ENCODE peak calls at places on chromosomes 12 and 14, in six cellular contexts. One of them, this sample, is unnamed.

GRCh38 chr12:67155863-67156262 is 113.3 kb upstream of the CAND1 start:
- DNase-seq in NCI-H774: no peak
- DNase-seq in activated effector memory CD4-positive, alpha-beta T cell treated with Interleukin-2 at 50 U/mL for 16 hours: no peak
- DNase-seq in AG09319: no peak
- DNase-seq in stimulated activated CD8-positive, alpha-beta memory T cell treated with anti-CD3 and anti-CD28 coated beads, Interleukin-12 subunit alpha, Interleukin-12 subunit beta, amount 100 ng/mL, for 4 hours: no peak
- DNase-seq in stimulated activated CD4-positive, alpha-beta T cell treated with anti-CD3 and anti-CD28 coated beads, TNF-alpha, amount 100 ng/mL, for 4 hours: no peak
- DNase-seq in this sample: no peak

GRCh38 chr14:50932592-50933500 is 11.4 kb downstream of the PYGL start:
- DNase-seq in NCI-H774: no peak
- DNase-seq in activated effector memory CD4-positive, alpha-beta T cell treated with Interleukin-2 at 50 U/mL for 16 hours: no peak
- DNase-seq in AG09319: no peak
- DNase-seq in stimulated activated CD8-positive, alpha-beta memory T cell treated with anti-CD3 and anti-CD28 coated beads, Interleukin-12 subunit alpha, Interleukin-12 subunit beta, amount 100 ng/mL, for 4 hours: no peak
- DNase-seq in stimulated activated CD4-positive, alpha-beta T cell treated with anti-CD3 and anti-CD28 coated beads, TNF-alpha, amount 100 ng/mL, for 4 hours: no peak
- DNase-seq in this sample: no peak

GRCh38 chr12:5586201-5586600 is 154.3 kb downstream of the NTF3 start:
- DNase-seq in NCI-H774: no peak
- DNase-seq in activated effector memory CD4-positive, alpha-beta T cell treated with Interleukin-2 at 50 U/mL for 16 hours: no peak
- DNase-seq in AG09319: no peak
- DNase-seq in stimulated activated CD8-positive, alpha-beta memory T cell treated with anti-CD3 and anti-CD28 coated beads, Interleukin-12 subunit alpha, Interleukin-12 subunit beta, amount 100 ng/mL, for 4 hours: no peak
- DNase-seq in stimulated activated CD4-positive, alpha-beta T cell treated with anti-CD3 and anti-CD28 coated beads, TNF-alpha, amount 100 ng/mL, for 4 hours: no peak
- DNase-seq in this sample: no peak

GRCh38 chr12:49014547-49014946 is 4.0 kb downstream of the PRKAG1 start:
- DNase-seq in NCI-H774: no peak
- DNase-seq in activated effector memory CD4-positive, alpha-beta T cell treated with Interleukin-2 at 50 U/mL for 16 hours: no peak
- DNase-seq in AG09319: no peak
- DNase-seq in stimulated activated CD8-positive, alpha-beta memory T cell treated with anti-CD3 and anti-CD28 coated beads, Interleukin-12 subunit alpha, Interleukin-12 subunit beta, amount 100 ng/mL, for 4 hours: no peak
- DNase-seq in stimulated activated CD4-positive, alpha-beta T cell treated with anti-CD3 and anti-CD28 coated beads, TNF-alpha, amount 100 ng/mL, for 4 hours: no peak
- DNase-seq in this sample: no peak

GRCh38 chr12:105330938-105331804 is 680 bp downstream of the C12orf75 start:
- DNase-seq in NCI-H774: peak; percentile 56
- DNase-seq in activated effector memory CD4-positive, alpha-beta T cell treated with Interleukin-2 at 50 U/mL for 16 hours: peak; percentile 14
- DNase-seq in AG09319: no peak
- DNase-seq in stimulated activated CD8-positive, alpha-beta memory T cell treated with anti-CD3 and anti-CD28 coated beads, Interleukin-12 subunit alpha, Interleukin-12 subunit beta, amount 100 ng/mL, for 4 hours: peak; percentile 21
- DNase-seq in stimulated activated CD4-positive, alpha-beta T cell treated with anti-CD3 and anti-CD28 coated beads, TNF-alpha, amount 100 ng/mL, for 4 hours: no peak
- DNase-seq in this sample: no peak

GRCh38 chr14:51453869-51454268 is 197.8 kb upstream of the FRMD6 start:
- DNase-seq in NCI-H774: no peak
- DNase-seq in activated effector memory CD4-positive, alpha-beta T cell treated with Interleukin-2 at 50 U/mL for 16 hours: no peak
- DNase-seq in AG09319: no peak
- DNase-seq in stimulated activated CD8-positive, alpha-beta memory T cell treated with anti-CD3 and anti-CD28 coated beads, Interleukin-12 subunit alpha, Interleukin-12 subunit beta, amount 100 ng/mL, for 4 hours: no peak
- DNase-seq in stimulated activated CD4-positive, alpha-beta T cell treated with anti-CD3 and anti-CD28 coated beads, TNF-alpha, amount 100 ng/mL, for 4 hours: no peak
- DNase-seq in this sample: no peak

GRCh38 chr12:16884056-16884455 is 278.1 kb upstream of the LMO3 start:
- DNase-seq in NCI-H774: no peak
- DNase-seq in activated effector memory CD4-positive, alpha-beta T cell treated with Interleukin-2 at 50 U/mL for 16 hours: no peak
- DNase-seq in AG09319: no peak
- DNase-seq in stimulated activated CD8-positive, alpha-beta memory T cell treated with anti-CD3 and anti-CD28 coated beads, Interleukin-12 subunit alpha, Interleukin-12 subunit beta, amount 100 ng/mL, for 4 hours: no peak
- DNase-seq in stimulated activated CD4-positive, alpha-beta T cell treated with anti-CD3 and anti-CD28 coated beads, TNF-alpha, amount 100 ng/mL, for 4 hours: no peak
- DNase-seq in this sample: no peak

GRCh38 chr12:12582193-12582881 is 19.7 kb upstream of the DUSP16 start:
- DNase-seq in NCI-H774: no peak
- DNase-seq in activated effector memory CD4-positive, alpha-beta T cell treated with Interleukin-2 at 50 U/mL for 16 hours: no peak
- DNase-seq in AG09319: no peak
- DNase-seq in stimulated activated CD8-positive, alpha-beta memory T cell treated with anti-CD3 and anti-CD28 coated beads, Interleukin-12 subunit alpha, Interleukin-12 subunit beta, amount 100 ng/mL, for 4 hours: no peak
- DNase-seq in stimulated activated CD4-positive, alpha-beta T cell treated with anti-CD3 and anti-CD28 coated beads, TNF-alpha, amount 100 ng/mL, for 4 hours: no peak
- DNase-seq in this sample: no peak

GRCh38 chr12:23099104-23099503 is 474.1 kb downstream of the ETNK1 start:
- DNase-seq in NCI-H774: no peak
- DNase-seq in activated effector memory CD4-positive, alpha-beta T cell treated with Interleukin-2 at 50 U/mL for 16 hours: no peak
- DNase-seq in AG09319: no peak
- DNase-seq in stimulated activated CD8-positive, alpha-beta memory T cell treated with anti-CD3 and anti-CD28 coated beads, Interleukin-12 subunit alpha, Interleukin-12 subunit beta, amount 100 ng/mL, for 4 hours: no peak
- DNase-seq in stimulated activated CD4-positive, alpha-beta T cell treated with anti-CD3 and anti-CD28 coated beads, TNF-alpha, amount 100 ng/mL, for 4 hours: no peak
- DNase-seq in this sample: no peak

GRCh38 chr14:102490456-102490855 is 19.1 kb downstream of the ANKRD9 start:
- DNase-seq in NCI-H774: no peak
- DNase-seq in activated effector memory CD4-positive, alpha-beta T cell treated with Interleukin-2 at 50 U/mL for 16 hours: no peak
- DNase-seq in AG09319: no peak
- DNase-seq in stimulated activated CD8-positive, alpha-beta memory T cell treated with anti-CD3 and anti-CD28 coated beads, Interleukin-12 subunit alpha, Interleukin-12 subunit beta, amount 100 ng/mL, for 4 hours: no peak
- DNase-seq in stimulated activated CD4-positive, alpha-beta T cell treated with anti-CD3 and anti-CD28 coated beads, TNF-alpha, amount 100 ng/mL, for 4 hours: no peak
- DNase-seq in this sample: no peak

GRCh38 chr12:28089363-28089762 is 100.9 kb upstream of the CCDC91 start:
- DNase-seq in NCI-H774: no peak
- DNase-seq in activated effector memory CD4-positive, alpha-beta T cell treated with Interleukin-2 at 50 U/mL for 16 hours: no peak
- DNase-seq in AG09319: no peak
- DNase-seq in stimulated activated CD8-positive, alpha-beta memory T cell treated with anti-CD3 and anti-CD28 coated beads, Interleukin-12 subunit alpha, Interleukin-12 subunit beta, amount 100 ng/mL, for 4 hours: no peak
- DNase-seq in stimulated activated CD4-positive, alpha-beta T cell treated with anti-CD3 and anti-CD28 coated beads, TNF-alpha, amount 100 ng/mL, for 4 hours: no peak
- DNase-seq in this sample: no peak

GRCh38 chr14:27256805-27257204 is 659.0 kb upstream of the NOVA1 start:
- DNase-seq in NCI-H774: no peak
- DNase-seq in activated effector memory CD4-positive, alpha-beta T cell treated with Interleukin-2 at 50 U/mL for 16 hours: no peak
- DNase-seq in AG09319: no peak
- DNase-seq in stimulated activated CD8-positive, alpha-beta memory T cell treated with anti-CD3 and anti-CD28 coated beads, Interleukin-12 subunit alpha, Interleukin-12 subunit beta, amount 100 ng/mL, for 4 hours: no peak
- DNase-seq in stimulated activated CD4-positive, alpha-beta T cell treated with anti-CD3 and anti-CD28 coated beads, TNF-alpha, amount 100 ng/mL, for 4 hours: no peak
- DNase-seq in this sample: no peak

GRCh38 chr14:49946320-49947141 is 53.6 kb downstream of the ARF6 start:
- DNase-seq in NCI-H774: no peak
- DNase-seq in activated effector memory CD4-positive, alpha-beta T cell treated with Interleukin-2 at 50 U/mL for 16 hours: peak; percentile 6
- DNase-seq in AG09319: peak; percentile 38
- DNase-seq in stimulated activated CD8-positive, alpha-beta memory T cell treated with anti-CD3 and anti-CD28 coated beads, Interleukin-12 subunit alpha, Interleukin-12 subunit beta, amount 100 ng/mL, for 4 hours: no peak
- DNase-seq in stimulated activated CD4-positive, alpha-beta T cell treated with anti-CD3 and anti-CD28 coated beads, TNF-alpha, amount 100 ng/mL, for 4 hours: peak; percentile 33
- DNase-seq in this sample: no peak

GRCh38 chr12:74598819-74599218 is 61.2 kb downstream of the ATXN7L3B start:
- DNase-seq in NCI-H774: no peak
- DNase-seq in activated effector memory CD4-positive, alpha-beta T cell treated with Interleukin-2 at 50 U/mL for 16 hours: no peak
- DNase-seq in AG09319: no peak
- DNase-seq in stimulated activated CD8-positive, alpha-beta memory T cell treated with anti-CD3 and anti-CD28 coated beads, Interleukin-12 subunit alpha, Interleukin-12 subunit beta, amount 100 ng/mL, for 4 hours: no peak
- DNase-seq in stimulated activated CD4-positive, alpha-beta T cell treated with anti-CD3 and anti-CD28 coated beads, TNF-alpha, amount 100 ng/mL, for 4 hours: no peak
- DNase-seq in this sample: no peak

GRCh38 chr14:59087240-59087639 is 101.2 kb upstream of the DAAM1 start:
- DNase-seq in NCI-H774: no peak
- DNase-seq in activated effector memory CD4-positive, alpha-beta T cell treated with Interleukin-2 at 50 U/mL for 16 hours: no peak
- DNase-seq in AG09319: no peak
- DNase-seq in stimulated activated CD8-positive, alpha-beta memory T cell treated with anti-CD3 and anti-CD28 coated beads, Interleukin-12 subunit alpha, Interleukin-12 subunit beta, amount 100 ng/mL, for 4 hours: no peak
- DNase-seq in stimulated activated CD4-positive, alpha-beta T cell treated with anti-CD3 and anti-CD28 coated beads, TNF-alpha, amount 100 ng/mL, for 4 hours: no peak
- DNase-seq in this sample: no peak

GRCh38 chr14:22471545-22472121 is 117.4 kb downstream of the DAD1 start:
- DNase-seq in NCI-H774: no peak
- DNase-seq in activated effector memory CD4-positive, alpha-beta T cell treated with Interleukin-2 at 50 U/mL for 16 hours: no peak
- DNase-seq in AG09319: no peak
- DNase-seq in stimulated activated CD8-positive, alpha-beta memory T cell treated with anti-CD3 and anti-CD28 coated beads, Interleukin-12 subunit alpha, Interleukin-12 subunit beta, amount 100 ng/mL, for 4 hours: no peak
- DNase-seq in stimulated activated CD4-positive, alpha-beta T cell treated with anti-CD3 and anti-CD28 coated beads, TNF-alpha, amount 100 ng/mL, for 4 hours: no peak
- DNase-seq in this sample: no peak

GRCh38 chr12:96500686-96501085 is 11.3 kb downstream of the CFAP54 start:
- DNase-seq in NCI-H774: no peak
- DNase-seq in activated effector memory CD4-positive, alpha-beta T cell treated with Interleukin-2 at 50 U/mL for 16 hours: no peak
- DNase-seq in AG09319: no peak
- DNase-seq in stimulated activated CD8-positive, alpha-beta memory T cell treated with anti-CD3 and anti-CD28 coated beads, Interleukin-12 subunit alpha, Interleukin-12 subunit beta, amount 100 ng/mL, for 4 hours: no peak
- DNase-seq in stimulated activated CD4-positive, alpha-beta T cell treated with anti-CD3 and anti-CD28 coated beads, TNF-alpha, amount 100 ng/mL, for 4 hours: no peak
- DNase-seq in this sample: no peak

GRCh38 chr12:122743895-122744525 is 8.6 kb upstream of the DENR start:
- DNase-seq in NCI-H774: no peak
- DNase-seq in activated effector memory CD4-positive, alpha-beta T cell treated with Interleukin-2 at 50 U/mL for 16 hours: no peak
- DNase-seq in AG09319: no peak
- DNase-seq in stimulated activated CD8-positive, alpha-beta memory T cell treated with anti-CD3 and anti-CD28 coated beads, Interleukin-12 subunit alpha, Interleukin-12 subunit beta, amount 100 ng/mL, for 4 hours: no peak
- DNase-seq in stimulated activated CD4-positive, alpha-beta T cell treated with anti-CD3 and anti-CD28 coated beads, TNF-alpha, amount 100 ng/mL, for 4 hours: no peak
- DNase-seq in this sample: no peak

GRCh38 chr14:71773900-71774481 is 158.2 kb upstream of the RGS6 start:
- DNase-seq in NCI-H774: no peak
- DNase-seq in activated effector memory CD4-positive, alpha-beta T cell treated with Interleukin-2 at 50 U/mL for 16 hours: no peak
- DNase-seq in AG09319: no peak
- DNase-seq in stimulated activated CD8-positive, alpha-beta memory T cell treated with anti-CD3 and anti-CD28 coated beads, Interleukin-12 subunit alpha, Interleukin-12 subunit beta, amount 100 ng/mL, for 4 hours: no peak
- DNase-seq in stimulated activated CD4-positive, alpha-beta T cell treated with anti-CD3 and anti-CD28 coated beads, TNF-alpha, amount 100 ng/mL, for 4 hours: no peak
- DNase-seq in this sample: no peak

GRCh38 chr14:37170237-37170636 is 2.2 kb downstream of the SLC25A21 start:
- DNase-seq in NCI-H774: no peak
- DNase-seq in activated effector memory CD4-positive, alpha-beta T cell treated with Interleukin-2 at 50 U/mL for 16 hours: no peak
- DNase-seq in AG09319: no peak
- DNase-seq in stimulated activated CD8-positive, alpha-beta memory T cell treated with anti-CD3 and anti-CD28 coated beads, Interleukin-12 subunit alpha, Interleukin-12 subunit beta, amount 100 ng/mL, for 4 hours: no peak
- DNase-seq in stimulated activated CD4-positive, alpha-beta T cell treated with anti-CD3 and anti-CD28 coated beads, TNF-alpha, amount 100 ng/mL, for 4 hours: no peak
- DNase-seq in this sample: no peak

GRCh38 chr14:104681689-104682074 is 7.7 kb upstream of the INF2 start:
- DNase-seq in NCI-H774: no peak
- DNase-seq in activated effector memory CD4-positive, alpha-beta T cell treated with Interleukin-2 at 50 U/mL for 16 hours: no peak
- DNase-seq in AG09319: peak; percentile 43
- DNase-seq in stimulated activated CD8-positive, alpha-beta memory T cell treated with anti-CD3 and anti-CD28 coated beads, Interleukin-12 subunit alpha, Interleukin-12 subunit beta, amount 100 ng/mL, for 4 hours: no peak
- DNase-seq in stimulated activated CD4-positive, alpha-beta T cell treated with anti-CD3 and anti-CD28 coated beads, TNF-alpha, amount 100 ng/mL, for 4 hours: no peak
- DNase-seq in this sample: no peak

GRCh38 chr12:119942386-119942785 is 46.6 kb upstream of the BICDL1 start:
- DNase-seq in NCI-H774: no peak
- DNase-seq in activated effector memory CD4-positive, alpha-beta T cell treated with Interleukin-2 at 50 U/mL for 16 hours: no peak
- DNase-seq in AG09319: no peak
- DNase-seq in stimulated activated CD8-positive, alpha-beta memory T cell treated with anti-CD3 and anti-CD28 coated beads, Interleukin-12 subunit alpha, Interleukin-12 subunit beta, amount 100 ng/mL, for 4 hours: no peak
- DNase-seq in stimulated activated CD4-positive, alpha-beta T cell treated with anti-CD3 and anti-CD28 coated beads, TNF-alpha, amount 100 ng/mL, for 4 hours: no peak
- DNase-seq in this sample: no peak

GRCh38 chr12:104535383-104535782 is 78.6 kb downstream of the CHST11 start:
- DNase-seq in NCI-H774: no peak
- DNase-seq in activated effector memory CD4-positive, alpha-beta T cell treated with Interleukin-2 at 50 U/mL for 16 hours: no peak
- DNase-seq in AG09319: no peak
- DNase-seq in stimulated activated CD8-positive, alpha-beta memory T cell treated with anti-CD3 and anti-CD28 coated beads, Interleukin-12 subunit alpha, Interleukin-12 subunit beta, amount 100 ng/mL, for 4 hours: no peak
- DNase-seq in stimulated activated CD4-positive, alpha-beta T cell treated with anti-CD3 and anti-CD28 coated beads, TNF-alpha, amount 100 ng/mL, for 4 hours: no peak
- DNase-seq in this sample: no peak

GRCh38 chr14:65040666-65041433 is 54.2 kb downstream of the FNTB start:
- DNase-seq in NCI-H774: no peak
- DNase-seq in activated effector memory CD4-positive, alpha-beta T cell treated with Interleukin-2 at 50 U/mL for 16 hours: no peak
- DNase-seq in AG09319: no peak
- DNase-seq in stimulated activated CD8-positive, alpha-beta memory T cell treated with anti-CD3 and anti-CD28 coated beads, Interleukin-12 subunit alpha, Interleukin-12 subunit beta, amount 100 ng/mL, for 4 hours: no peak
- DNase-seq in stimulated activated CD4-positive, alpha-beta T cell treated with anti-CD3 and anti-CD28 coated beads, TNF-alpha, amount 100 ng/mL, for 4 hours: no peak
- DNase-seq in this sample: no peak

GRCh38 chr12:19186722-19187661 is 57.5 kb downstream of the PLEKHA5 start:
- DNase-seq in NCI-H774: no peak
- DNase-seq in activated effector memory CD4-positive, alpha-beta T cell treated with Interleukin-2 at 50 U/mL for 16 hours: no peak
- DNase-seq in AG09319: peak; percentile 25
- DNase-seq in stimulated activated CD8-positive, alpha-beta memory T cell treated with anti-CD3 and anti-CD28 coated beads, Interleukin-12 subunit alpha, Interleukin-12 subunit beta, amount 100 ng/mL, for 4 hours: no peak
- DNase-seq in stimulated activated CD4-positive, alpha-beta T cell treated with anti-CD3 and anti-CD28 coated beads, TNF-alpha, amount 100 ng/mL, for 4 hours: no peak
- DNase-seq in this sample: peak; percentile 35

GRCh38 chr12:69835048-69835447 is 10.0 kb downstream of the MYRFL start:
- DNase-seq in NCI-H774: no peak
- DNase-seq in activated effector memory CD4-positive, alpha-beta T cell treated with Interleukin-2 at 50 U/mL for 16 hours: no peak
- DNase-seq in AG09319: no peak
- DNase-seq in stimulated activated CD8-positive, alpha-beta memory T cell treated with anti-CD3 and anti-CD28 coated beads, Interleukin-12 subunit alpha, Interleukin-12 subunit beta, amount 100 ng/mL, for 4 hours: no peak
- DNase-seq in stimulated activated CD4-positive, alpha-beta T cell treated with anti-CD3 and anti-CD28 coated beads, TNF-alpha, amount 100 ng/mL, for 4 hours: no peak
- DNase-seq in this sample: no peak

GRCh38 chr12:39441963-39442894 is 691 bp downstream of the KIF21A start:
- DNase-seq in NCI-H774: peak; percentile 43
- DNase-seq in activated effector memory CD4-positive, alpha-beta T cell treated with Interleukin-2 at 50 U/mL for 16 hours: peak; percentile 10
- DNase-seq in AG09319: no peak
- DNase-seq in stimulated activated CD8-positive, alpha-beta memory T cell treated with anti-CD3 and anti-CD28 coated beads, Interleukin-12 subunit alpha, Interleukin-12 subunit beta, amount 100 ng/mL, for 4 hours: peak; percentile 49
- DNase-seq in stimulated activated CD4-positive, alpha-beta T cell treated with anti-CD3 and anti-CD28 coated beads, TNF-alpha, amount 100 ng/mL, for 4 hours: peak; percentile 38
- DNase-seq in this sample: no peak

GRCh38 chr12:13187399-13187798 is 9.1 kb upstream of the EMP1 start:
- DNase-seq in NCI-H774: no peak
- DNase-seq in activated effector memory CD4-positive, alpha-beta T cell treated with Interleukin-2 at 50 U/mL for 16 hours: no peak
- DNase-seq in AG09319: no peak
- DNase-seq in stimulated activated CD8-positive, alpha-beta memory T cell treated with anti-CD3 and anti-CD28 coated beads, Interleukin-12 subunit alpha, Interleukin-12 subunit beta, amount 100 ng/mL, for 4 hours: no peak
- DNase-seq in stimulated activated CD4-positive, alpha-beta T cell treated with anti-CD3 and anti-CD28 coated beads, TNF-alpha, amount 100 ng/mL, for 4 hours: no peak
- DNase-seq in this sample: no peak

GRCh38 chr14:32307881-32308582 is 21.1 kb upstream of the AKAP6 start:
- DNase-seq in NCI-H774: peak; percentile 36
- DNase-seq in activated effector memory CD4-positive, alpha-beta T cell treated with Interleukin-2 at 50 U/mL for 16 hours: no peak
- DNase-seq in AG09319: no peak
- DNase-seq in stimulated activated CD8-positive, alpha-beta memory T cell treated with anti-CD3 and anti-CD28 coated beads, Interleukin-12 subunit alpha, Interleukin-12 subunit beta, amount 100 ng/mL, for 4 hours: no peak
- DNase-seq in stimulated activated CD4-positive, alpha-beta T cell treated with anti-CD3 and anti-CD28 coated beads, TNF-alpha, amount 100 ng/mL, for 4 hours: no peak
- DNase-seq in this sample: no peak

GRCh38 chr14:99603471-99603933 is 505 bp downstream of the CCDC85C start:
- DNase-seq in NCI-H774: peak; percentile 49
- DNase-seq in activated effector memory CD4-positive, alpha-beta T cell treated with Interleukin-2 at 50 U/mL for 16 hours: peak; percentile 45
- DNase-seq in AG09319: no peak
- DNase-seq in stimulated activated CD8-positive, alpha-beta memory T cell treated with anti-CD3 and anti-CD28 coated beads, Interleukin-12 subunit alpha, Interleukin-12 subunit beta, amount 100 ng/mL, for 4 hours: peak; percentile 24
- DNase-seq in stimulated activated CD4-positive, alpha-beta T cell treated with anti-CD3 and anti-CD28 coated beads, TNF-alpha, amount 100 ng/mL, for 4 hours: peak; percentile 13
- DNase-seq in this sample: no peak

GRCh38 chr12:104677441-104678089 is 220.8 kb downstream of the CHST11 start:
- DNase-seq in NCI-H774: peak; percentile 19
- DNase-seq in activated effector memory CD4-positive, alpha-beta T cell treated with Interleukin-2 at 50 U/mL for 16 hours: no peak
- DNase-seq in AG09319: no peak
- DNase-seq in stimulated activated CD8-positive, alpha-beta memory T cell treated with anti-CD3 and anti-CD28 coated beads, Interleukin-12 subunit alpha, Interleukin-12 subunit beta, amount 100 ng/mL, for 4 hours: no peak
- DNase-seq in stimulated activated CD4-positive, alpha-beta T cell treated with anti-CD3 and anti-CD28 coated beads, TNF-alpha, amount 100 ng/mL, for 4 hours: no peak
- DNase-seq in this sample: no peak

GRCh38 chr12:57549909-57550627 is at the start of gene KIF5A:
- DNase-seq in NCI-H774: peak; percentile 49
- DNase-seq in activated effector memory CD4-positive, alpha-beta T cell treated with Interleukin-2 at 50 U/mL for 16 hours: peak; percentile 40
- DNase-seq in AG09319: no peak
- DNase-seq in stimulated activated CD8-positive, alpha-beta memory T cell treated with anti-CD3 and anti-CD28 coated beads, Interleukin-12 subunit alpha, Interleukin-12 subunit beta, amount 100 ng/mL, for 4 hours: peak; percentile 33
- DNase-seq in stimulated activated CD4-positive, alpha-beta T cell treated with anti-CD3 and anti-CD28 coated beads, TNF-alpha, amount 100 ng/mL, for 4 hours: no peak
- DNase-seq in this sample: no peak

GRCh38 chr14:70811578-70811977 is 2.3 kb upstream of the MAP3K9 start:
- DNase-seq in NCI-H774: no peak
- DNase-seq in activated effector memory CD4-positive, alpha-beta T cell treated with Interleukin-2 at 50 U/mL for 16 hours: no peak
- DNase-seq in AG09319: no peak
- DNase-seq in stimulated activated CD8-positive, alpha-beta memory T cell treated with anti-CD3 and anti-CD28 coated beads, Interleukin-12 subunit alpha, Interleukin-12 subunit beta, amount 100 ng/mL, for 4 hours: no peak
- DNase-seq in stimulated activated CD4-positive, alpha-beta T cell treated with anti-CD3 and anti-CD28 coated beads, TNF-alpha, amount 100 ng/mL, for 4 hours: no peak
- DNase-seq in this sample: no peak

GRCh38 chr14:72714094-72714493 is 179.8 kb downstream of the DPF3 start:
- DNase-seq in NCI-H774: no peak
- DNase-seq in activated effector memory CD4-positive, alpha-beta T cell treated with Interleukin-2 at 50 U/mL for 16 hours: peak; percentile 2
- DNase-seq in AG09319: no peak
- DNase-seq in stimulated activated CD8-positive, alpha-beta memory T cell treated with anti-CD3 and anti-CD28 coated beads, Interleukin-12 subunit alpha, Interleukin-12 subunit beta, amount 100 ng/mL, for 4 hours: peak; percentile 34
- DNase-seq in stimulated activated CD4-positive, alpha-beta T cell treated with anti-CD3 and anti-CD28 coated beads, TNF-alpha, amount 100 ng/mL, for 4 hours: no peak
- DNase-seq in this sample: no peak